ENCODE peak calls at places on chromosomes 3 and 15, in five cellular contexts. One of them, this sample, is unnamed.

GRCh38 chr15:75171408-75171807 is 30.3 kb upstream of the C15orf39 start:
- DNase-seq in non-pigmented ciliary epithelial cell: peak
- DNase-seq in NCI-H460: no peak
- DNase-seq in fibroblast of villous mesenchyme: peak
- DNase-seq in activated naive CD4-positive, alpha-beta T cell treated with anti-CD3 and anti-CD28 coated beads, Interleukin-2, amount 10 ng/mL, durations not matched to agents 7 days and 5 days: peak
- DNase-seq in this sample: peak

GRCh38 chr3:131501949-131502348 is 822 bp downstream of the MRPL3 start:
- DNase-seq in fibroblast of villous mesenchyme: no peak
- DNase-seq in activated naive CD4-positive, alpha-beta T cell treated with anti-CD3 and anti-CD28 coated beads, Interleukin-2, amount 10 ng/mL, durations not matched to agents 7 days and 5 days: no peak
- DNase-seq in NCI-H460: no peak
- DNase-seq in non-pigmented ciliary epithelial cell: no peak
- DNase-seq in this sample: no peak

GRCh38 chr3:53166781-53167291 is 5.8 kb downstream of the PRKCD start:
- DNase-seq in activated naive CD4-positive, alpha-beta T cell treated with anti-CD3 and anti-CD28 coated beads, Interleukin-2, amount 10 ng/mL, durations not matched to agents 7 days and 5 days: no peak
- DNase-seq in NCI-H460: no peak
- DNase-seq in fibroblast of villous mesenchyme: peak
- DNase-seq in non-pigmented ciliary epithelial cell: no peak
- DNase-seq in this sample: peak

GRCh38 chr15:74304459-74304858 is 63.0 kb downstream of the CYP11A1 start:
- DNase-seq in fibroblast of villous mesenchyme: no peak
- DNase-seq in activated naive CD4-positive, alpha-beta T cell treated with anti-CD3 and anti-CD28 coated beads, Interleukin-2, amount 10 ng/mL, durations not matched to agents 7 days and 5 days: no peak
- DNase-seq in non-pigmented ciliary epithelial cell: no peak
- DNase-seq in NCI-H460: no peak
- DNase-seq in this sample: no peak

GRCh38 chr15:101017041-101017754 is 98.0 kb downstream of the LRRK1 start:
- DNase-seq in non-pigmented ciliary epithelial cell: no peak
- DNase-seq in fibroblast of villous mesenchyme: no peak
- DNase-seq in NCI-H460: no peak
- DNase-seq in activated naive CD4-positive, alpha-beta T cell treated with anti-CD3 and anti-CD28 coated beads, Interleukin-2, amount 10 ng/mL, durations not matched to agents 7 days and 5 days: no peak
- DNase-seq in this sample: no peak

GRCh38 chr15:31060429-31061140 is 40.9 kb downstream of the TRPM1 start:
- DNase-seq in activated naive CD4-positive, alpha-beta T cell treated with anti-CD3 and anti-CD28 coated beads, Interleukin-2, amount 10 ng/mL, durations not matched to agents 7 days and 5 days: no peak
- DNase-seq in non-pigmented ciliary epithelial cell: no peak
- DNase-seq in NCI-H460: no peak
- DNase-seq in fibroblast of villous mesenchyme: no peak
- DNase-seq in this sample: no peak

GRCh38 chr15:79562538-79563298 is 130.6 kb downstream of the MINAR1 start:
- DNase-seq in NCI-H460: no peak
- DNase-seq in fibroblast of villous mesenchyme: no peak
- DNase-seq in activated naive CD4-positive, alpha-beta T cell treated with anti-CD3 and anti-CD28 coated beads, Interleukin-2, amount 10 ng/mL, durations not matched to agents 7 days and 5 days: no peak
- DNase-seq in non-pigmented ciliary epithelial cell: no peak
- DNase-seq in this sample: no peak

GRCh38 chr3:11435420-11435819 is 163.2 kb downstream of the ATG7 start:
- DNase-seq in non-pigmented ciliary epithelial cell: no peak
- DNase-seq in activated naive CD4-positive, alpha-beta T cell treated with anti-CD3 and anti-CD28 coated beads, Interleukin-2, amount 10 ng/mL, durations not matched to agents 7 days and 5 days: no peak
- DNase-seq in NCI-H460: no peak
- DNase-seq in fibroblast of villous mesenchyme: peak
- DNase-seq in this sample: peak

GRCh38 chr3:117665311-117665710 is 955.7 kb downstream of the TUSC7 start:
- DNase-seq in fibroblast of villous mesenchyme: no peak
- DNase-seq in non-pigmented ciliary epithelial cell: no peak
- DNase-seq in NCI-H460: no peak
- DNase-seq in activated naive CD4-positive, alpha-beta T cell treated with anti-CD3 and anti-CD28 coated beads, Interleukin-2, amount 10 ng/mL, durations not matched to agents 7 days and 5 days: no peak
- DNase-seq in this sample: no peak

GRCh38 chr3:189305412-189305811 is 133.6 kb downstream of the TPRG1 start:
- DNase-seq in non-pigmented ciliary epithelial cell: no peak
- DNase-seq in fibroblast of villous mesenchyme: peak
- DNase-seq in NCI-H460: no peak
- DNase-seq in activated naive CD4-positive, alpha-beta T cell treated with anti-CD3 and anti-CD28 coated beads, Interleukin-2, amount 10 ng/mL, durations not matched to agents 7 days and 5 days: no peak
- DNase-seq in this sample: no peak

GRCh38 chr3:18425641-18426403 is 683 bp upstream of the SATB1 start:
- DNase-seq in NCI-H460: no peak
- DNase-seq in fibroblast of villous mesenchyme: no peak
- DNase-seq in activated naive CD4-positive, alpha-beta T cell treated with anti-CD3 and anti-CD28 coated beads, Interleukin-2, amount 10 ng/mL, durations not matched to agents 7 days and 5 days: peak
- DNase-seq in non-pigmented ciliary epithelial cell: no peak
- DNase-seq in this sample: no peak

GRCh38 chr3:52930748-52931147 is 33.4 kb upstream of the STIMATE start:
- DNase-seq in non-pigmented ciliary epithelial cell: no peak
- DNase-seq in NCI-H460: no peak
- DNase-seq in activated naive CD4-positive, alpha-beta T cell treated with anti-CD3 and anti-CD28 coated beads, Interleukin-2, amount 10 ng/mL, durations not matched to agents 7 days and 5 days: no peak
- DNase-seq in fibroblast of villous mesenchyme: no peak
- DNase-seq in this sample: no peak

GRCh38 chr3:120475722-120476385 is 25.1 kb upstream of the FSTL1 start:
- DNase-seq in activated naive CD4-positive, alpha-beta T cell treated with anti-CD3 and anti-CD28 coated beads, Interleukin-2, amount 10 ng/mL, durations not matched to agents 7 days and 5 days: no peak
- DNase-seq in fibroblast of villous mesenchyme: no peak
- DNase-seq in non-pigmented ciliary epithelial cell: no peak
- DNase-seq in NCI-H460: no peak
- DNase-seq in this sample: peak

This sample was measured in amniotic epithelial cell.